ENCODE peak calls at places on chromosomes 7 and 10, in six cellular contexts. One of them, this sample, is unnamed.

GRCh38 chr7:143374556-143374955 is 6.6 kb upstream of the ZYX start:
- DNase-seq in H9: no peak
- DNase-seq in neuronal stem cell: no peak
- DNase-seq in IMR-90: no peak
- DNase-seq in trophoblast cell: no peak
- DNase-seq in H1: no peak
- DNase-seq in this sample: no peak

GRCh38 chr7:95730493-95731280 is 41.7 kb upstream of the DYNC1I1 start:
- DNase-seq in H9: no peak
- DNase-seq in neuronal stem cell: no peak
- DNase-seq in IMR-90: no peak
- DNase-seq in trophoblast cell: no peak
- DNase-seq in H1: no peak
- DNase-seq in this sample: no peak

GRCh38 chr7:112205348-112206237 is 606 bp downstream of the DOCK4 start:
- DNase-seq in H9: peak; percentile 64
- DNase-seq in neuronal stem cell: peak; percentile 72
- DNase-seq in IMR-90: peak; percentile 64
- DNase-seq in trophoblast cell: no peak
- DNase-seq in H1: peak; percentile 77
- DNase-seq in this sample: peak; percentile 89

GRCh38 chr7:140924019-140924820 is 509 bp downstream of the BRAF start:
- DNase-seq in H9: peak; percentile 84
- DNase-seq in neuronal stem cell: peak; percentile 71
- DNase-seq in IMR-90: peak; percentile 68
- DNase-seq in trophoblast cell: peak; percentile 61
- DNase-seq in H1: peak; percentile 86
- DNase-seq in this sample: peak; percentile 92

GRCh38 chr10:86954681-86955500 is 2.5 kb downstream of the MMRN2 start:
- DNase-seq in H9: peak; percentile 33
- DNase-seq in neuronal stem cell: no peak
- DNase-seq in IMR-90: no peak
- DNase-seq in trophoblast cell: no peak
- DNase-seq in H1: peak; percentile 55
- DNase-seq in this sample: no peak

GRCh38 chr7:81416648-81417047 is 353.2 kb downstream of the HGF start:
- DNase-seq in H9: no peak
- DNase-seq in neuronal stem cell: no peak
- DNase-seq in IMR-90: no peak
- DNase-seq in trophoblast cell: no peak
- DNase-seq in H1: no peak
- DNase-seq in this sample: no peak

GRCh38 chr7:29649010-29649716 is 85.5 kb downstream of the PRR15 start:
- DNase-seq in H9: no peak
- DNase-seq in neuronal stem cell: no peak
- DNase-seq in IMR-90: no peak
- DNase-seq in trophoblast cell: no peak
- DNase-seq in H1: no peak
- DNase-seq in this sample: no peak

GRCh38 chr10:43362191-43362839 is 9.1 kb upstream of the FXYD4 start:
- DNase-seq in H9: peak; percentile 99
- DNase-seq in neuronal stem cell: peak; percentile 91
- DNase-seq in IMR-90: peak; percentile 52
- DNase-seq in trophoblast cell: peak; percentile 99
- DNase-seq in H1: peak; percentile 92
- DNase-seq in this sample: peak; percentile 97

GRCh38 chr7:16233519-16233918 is 187.8 kb downstream of the CRPPA start:
- DNase-seq in H9: no peak
- DNase-seq in neuronal stem cell: no peak
- DNase-seq in IMR-90: no peak
- DNase-seq in trophoblast cell: no peak
- DNase-seq in H1: no peak
- DNase-seq in this sample: no peak

GRCh38 chr7:139341776-139342244 is 673 bp downstream of the FMC1 start:
- DNase-seq in H9: no peak
- DNase-seq in neuronal stem cell: no peak
- DNase-seq in IMR-90: no peak
- DNase-seq in trophoblast cell: peak; percentile 82
- DNase-seq in H1: no peak
- DNase-seq in this sample: no peak

GRCh38 chr7:121531175-121532070 is 135.3 kb upstream of the FAM3C start:
- DNase-seq in H9: no peak
- DNase-seq in neuronal stem cell: no peak
- DNase-seq in IMR-90: no peak
- DNase-seq in trophoblast cell: peak; percentile 21
- DNase-seq in H1: no peak
- DNase-seq in this sample: peak; percentile 80

GRCh38 chr7:32561613-32562012 is 66.3 kb downstream of the AVL9 start:
- DNase-seq in H9: no peak
- DNase-seq in neuronal stem cell: no peak
- DNase-seq in IMR-90: no peak
- DNase-seq in trophoblast cell: no peak
- DNase-seq in H1: no peak
- DNase-seq in this sample: no peak

GRCh38 chr10:35011771-35012191 is 78.4 kb downstream of the CUL2 start:
- DNase-seq in H9: no peak
- DNase-seq in neuronal stem cell: no peak
- DNase-seq in IMR-90: peak; percentile 74
- DNase-seq in trophoblast cell: no peak
- DNase-seq in H1: no peak
- DNase-seq in this sample: no peak

GRCh38 chr7:33262476-33262875 is 133.1 kb downstream of the BBS9 start:
- DNase-seq in H9: no peak
- DNase-seq in neuronal stem cell: no peak
- DNase-seq in IMR-90: peak; percentile 38
- DNase-seq in trophoblast cell: no peak
- DNase-seq in H1: no peak
- DNase-seq in this sample: peak; percentile 48

GRCh38 chr7:137681657-137682562 is 164.9 kb downstream of the DGKI start:
- DNase-seq in H9: no peak
- DNase-seq in neuronal stem cell: no peak
- DNase-seq in IMR-90: peak; percentile 92
- DNase-seq in trophoblast cell: peak; percentile 78
- DNase-seq in H1: no peak
- DNase-seq in this sample: no peak

GRCh38 chr10:24820616-24821015 is 96.9 kb upstream of the ARHGAP21 start:
- DNase-seq in H9: no peak
- DNase-seq in neuronal stem cell: no peak
- DNase-seq in IMR-90: no peak
- DNase-seq in trophoblast cell: no peak
- DNase-seq in H1: no peak
- DNase-seq in this sample: no peak

GRCh38 chr10:22986771-22987542 is 59.1 kb downstream of the ARMC3 start:
- DNase-seq in H9: no peak
- DNase-seq in neuronal stem cell: no peak
- DNase-seq in IMR-90: peak; percentile 38
- DNase-seq in trophoblast cell: peak; percentile 18
- DNase-seq in H1: no peak
- DNase-seq in this sample: no peak

GRCh38 chr7:71229201-71229600 is 97.3 kb downstream of the GALNT17 start:
- DNase-seq in H9: no peak
- DNase-seq in neuronal stem cell: no peak
- DNase-seq in IMR-90: no peak
- DNase-seq in trophoblast cell: no peak
- DNase-seq in H1: no peak
- DNase-seq in this sample: no peak

DNA sequence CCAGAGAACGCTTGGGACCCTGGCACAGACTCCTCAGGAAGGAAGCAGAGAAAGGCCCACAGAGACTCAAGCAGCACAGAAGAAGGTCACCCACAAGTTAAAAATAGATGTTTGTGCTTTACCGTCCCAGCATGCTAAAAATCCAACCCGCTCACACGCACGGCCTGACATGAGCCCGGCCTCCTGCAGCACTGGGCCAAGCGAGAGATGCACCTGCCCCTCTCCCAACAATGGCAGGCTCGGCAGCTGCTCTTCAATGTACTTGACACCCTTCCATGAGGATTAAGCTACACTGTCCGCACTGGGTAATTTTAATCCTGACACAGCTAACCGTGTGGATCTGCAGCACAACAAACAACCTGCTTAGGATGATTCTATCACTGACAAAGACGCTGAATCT is 9.3 kb downstream of the DIP2C start:
- DNase-seq in H9: no peak
- DNase-seq in neuronal stem cell: no peak
- DNase-seq in IMR-90: no peak
- DNase-seq in trophoblast cell: no peak
- DNase-seq in H1: no peak
- DNase-seq in this sample: no peak
- H3K4me1 ChIP-seq in H9: no peaks in the 10 kb centered on the region
- H3K4me1 ChIP-seq in neuronal stem cell: peaks cover 12% of the 10 kb centered on the region
- H3K4me1 ChIP-seq in IMR-90: peaks cover 27% of the 10 kb centered on the region
- H3K4me1 ChIP-seq in trophoblast cell: peaks cover 7% of the 10 kb centered on the region
- H3K4me1 ChIP-seq in H1: no peaks in the 10 kb centered on the region
- H3K4me1 ChIP-seq in this sample: no peaks in the 10 kb centered on the region

GRCh38 chr7:2807455-2807845 is 36.7 kb downstream of the GNA12 start:
- DNase-seq in H9: no peak
- DNase-seq in neuronal stem cell: no peak
- DNase-seq in IMR-90: no peak
- DNase-seq in trophoblast cell: no peak
- DNase-seq in H1: no peak
- DNase-seq in this sample: no peak
- H2AK5ac ChIP-seq in H9: no peak overlapping the region
- H2AK5ac ChIP-seq in neuronal stem cell: no peak overlapping the region
- H2AK5ac ChIP-seq in IMR-90: no peak overlapping the region
- H2AK5ac ChIP-seq in trophoblast cell: no peak overlapping the region
- H2AK5ac ChIP-seq in H1: no peak overlapping the region
- H2AK5ac ChIP-seq in this sample: no peak overlapping the region

GRCh38 chr10:120931999-120932398 is 80.8 kb downstream of the WDR11 start:
- DNase-seq in H9: no peak
- DNase-seq in neuronal stem cell: no peak
- DNase-seq in IMR-90: no peak
- DNase-seq in trophoblast cell: no peak
- DNase-seq in H1: no peak
- DNase-seq in this sample: no peak
- H3K4me1 ChIP-seq in H9: no peaks in the 10 kb centered on the region
- H3K4me1 ChIP-seq in neuronal stem cell: no peaks in the 10 kb centered on the region
- H3K4me1 ChIP-seq in IMR-90: no peaks in the 10 kb centered on the region
- H3K4me1 ChIP-seq in trophoblast cell: no peaks in the 10 kb centered on the region
- H3K4me1 ChIP-seq in H1: no peaks in the 10 kb centered on the region
- H3K4me1 ChIP-seq in this sample: no peaks in the 10 kb centered on the region

DNA sequence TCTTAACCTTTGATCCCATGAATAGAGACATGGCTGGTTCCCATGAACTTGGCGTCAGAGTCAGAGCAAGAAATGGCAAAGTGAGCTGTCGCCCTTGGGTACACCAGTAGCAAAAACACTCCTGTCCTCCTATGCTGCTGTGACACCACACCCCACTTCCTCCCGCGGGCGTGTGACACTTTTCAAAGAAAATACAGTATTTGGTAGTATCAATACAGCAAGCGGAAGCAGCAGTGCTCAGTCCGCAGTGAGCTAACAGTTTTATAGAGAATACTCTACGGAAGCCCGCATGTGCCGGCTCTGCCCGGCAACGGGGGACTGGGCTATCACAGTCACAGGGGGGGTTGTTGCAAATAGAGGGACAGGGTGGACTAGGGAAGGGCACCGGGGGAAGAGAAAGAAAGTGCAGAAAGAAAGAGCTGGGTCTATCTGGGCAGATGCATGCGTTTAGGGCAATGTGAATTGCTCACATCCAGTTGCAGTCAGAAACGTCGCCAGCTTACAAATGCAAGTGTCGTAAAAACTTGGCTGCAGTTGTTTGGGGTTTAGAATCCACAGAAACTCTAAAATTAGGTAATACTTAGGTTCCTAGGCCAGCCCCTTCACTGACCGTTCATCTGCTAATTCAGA is 49.8 kb downstream of the PRKCQ start:
- DNase-seq in H9: no peak
- DNase-seq in neuronal stem cell: no peak
- DNase-seq in IMR-90: no peak
- DNase-seq in trophoblast cell: no peak
- DNase-seq in H1: no peak
- DNase-seq in this sample: no peak
- H2AK5ac ChIP-seq in H9: no peak overlapping the region
- H2AK5ac ChIP-seq in neuronal stem cell: no peak overlapping the region
- H2AK5ac ChIP-seq in IMR-90: no peak overlapping the region
- H2AK5ac ChIP-seq in trophoblast cell: no peak overlapping the region
- H2AK5ac ChIP-seq in H1: no peak overlapping the region
- H2AK5ac ChIP-seq in this sample: no peak overlapping the region

DNA sequence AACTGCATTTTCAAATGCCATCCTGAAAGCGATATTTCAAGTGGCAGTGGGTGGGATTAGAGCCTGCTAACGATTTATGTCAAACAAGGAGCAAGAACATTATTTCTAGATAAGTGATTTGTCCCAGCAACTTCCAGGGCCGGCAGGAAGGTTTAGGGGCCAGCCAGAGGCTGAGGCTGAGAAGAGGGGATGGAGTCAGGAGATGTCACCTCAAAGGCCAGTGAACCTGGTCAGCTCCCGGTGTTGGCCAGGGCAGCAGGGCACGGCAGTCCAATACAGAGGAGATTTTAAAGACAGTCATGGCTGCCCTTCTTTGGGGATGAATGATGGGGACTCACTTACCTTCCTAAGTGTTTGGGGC is 105.7 kb upstream of the PPIF start:
- DNase-seq in H9: no peak
- DNase-seq in neuronal stem cell: no peak
- DNase-seq in IMR-90: no peak
- DNase-seq in trophoblast cell: no peak
- DNase-seq in H1: no peak
- DNase-seq in this sample: no peak
- H3K4me1 ChIP-seq in H9: peaks cover 17% of the 10 kb centered on the region
- H3K4me1 ChIP-seq in neuronal stem cell: peaks cover 45% of the 10 kb centered on the region
- H3K4me1 ChIP-seq in IMR-90: peaks cover 49% of the 10 kb centered on the region
- H3K4me1 ChIP-seq in trophoblast cell: peaks cover 70% of the 10 kb centered on the region
- H3K4me1 ChIP-seq in H1: peaks cover 21% of the 10 kb centered on the region
- H3K4me1 ChIP-seq in this sample: peaks cover 34% of the 10 kb centered on the region

DNA sequence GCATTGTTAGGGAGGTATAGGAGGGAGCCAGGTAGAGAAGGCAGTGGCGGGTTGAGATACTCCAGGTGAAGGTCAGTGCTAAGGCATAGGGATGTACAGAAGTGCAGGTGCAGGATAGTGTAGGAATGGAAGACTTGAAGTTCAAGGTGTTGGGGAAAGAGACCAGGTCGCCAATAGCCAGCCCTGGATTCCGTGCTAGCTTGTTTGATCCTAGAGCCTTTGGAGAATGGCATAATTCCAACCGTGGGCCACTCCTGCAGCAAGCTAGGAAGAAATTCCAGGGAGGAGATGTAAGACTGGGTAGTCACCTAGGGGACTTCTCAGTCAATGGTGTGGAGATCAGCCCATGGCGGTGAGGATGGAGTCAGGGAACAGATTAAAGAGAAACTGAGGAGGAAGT is 272.7 kb downstream of the RPS24 start:
- DNase-seq in H9: no peak
- DNase-seq in neuronal stem cell: no peak
- DNase-seq in IMR-90: no peak
- DNase-seq in trophoblast cell: no peak
- DNase-seq in H1: peak; percentile 10
- DNase-seq in this sample: no peak
- H2AK5ac ChIP-seq in H9: no peak overlapping the region
- H2AK5ac ChIP-seq in neuronal stem cell: peak overlapping the region; percentile 44
- H2AK5ac ChIP-seq in IMR-90: no peak overlapping the region
- H2AK5ac ChIP-seq in trophoblast cell: peak overlapping the region; percentile 64
- H2AK5ac ChIP-seq in H1: no peak overlapping the region
- H2AK5ac ChIP-seq in this sample: no peak overlapping the region

This sample was measured in mesendoderm.